ENCODE peak calls at places on chromosomes 11 and 22, in nine cellular contexts. Y is CD8-positive, alpha-beta T cell; U is cardiac muscle cell; L is tibial artery; M is A549; X is SJSA1; F is epithelial cell of esophagus; H is BJ; O is left lung. T is an unnamed sample.

GRCh38 chr11:266676-267439 is 11.3 kb upstream of the NLRP6 start:
- DNase-seq in L (peak; percentile 66), O (no peak), F (no peak), X (no peak), H (no peak), Y (no peak), M (peak; percentile 48), U (no peak), T (no peak)

GRCh38 chr22:24492391-24492790 is 2.7 kb upstream of the UPB1 start:
- DNase-seq in X (no peak), F (no peak), Y (no peak), M (no peak), U (no peak), O (no peak), H (no peak), L (no peak), T (no peak)

GRCh38 chr11:48170176-48170839 is 46.3 kb upstream of the OR4B1 start:
- DNase-seq in F (no peak), X (no peak), M (no peak), H (no peak), U (no peak), L (no peak), Y (no peak), O (no peak), T (no peak)

GRCh38 chr22:45597460-45598192 is 74.0 kb upstream of the ATXN10 start:
- DNase-seq in L (no peak), X (no peak), Y (no peak), F (no peak), O (peak; percentile 67), U (peak; percentile 66), H (no peak), M (peak; percentile 62), T (no peak)

GRCh38 chr11:102469196-102469821 is 16.7 kb upstream of the TMEM123 start:
- DNase-seq in H (peak; percentile 77), Y (no peak), F (no peak), L (no peak), X (no peak), O (no peak), M (no peak), U (peak; percentile 27), T (no peak)

GRCh38 chr11:693887-694562 is 997 bp downstream of the DEAF1 start:
- DNase-seq in X (no peak), O (peak; percentile 80), L (no peak), F (no peak), Y (no peak), U (no peak), M (no peak), H (no peak), T (peak; percentile 69)

GRCh38 chr11:81432333-81432732 is 1301.3 kb downstream of the FAM181B start:
- DNase-seq in M (no peak), L (no peak), O (no peak), F (peak; percentile 54), X (no peak), H (no peak), U (no peak), Y (no peak), T (no peak)

GRCh38 chr11:60251485-60252207 is 8.7 kb upstream of the MS4A4E start:
- DNase-seq in U (peak; percentile 56), H (no peak), F (peak; percentile 44), L (no peak), X (no peak), O (no peak), M (peak; percentile 16), Y (no peak), T (no peak)

GRCh38 chr11:79441159-79441875 is 487 bp upstream of the TENM4 start:
- DNase-seq in X (no peak), M (no peak), Y (no peak), F (no peak), O (no peak), L (no peak), H (no peak), U (no peak), T (no peak)

GRCh38 chr11:75816561-75817239 is 1.7 kb downstream of the UVRAG start:
- DNase-seq in U (no peak), Y (no peak), X (no peak), M (no peak), H (no peak), O (no peak), L (no peak), F (no peak), T (no peak)

GRCh38 chr11:17572359-17572690 is 25.3 kb downstream of the OTOG start:
- DNase-seq in Y (no peak), H (no peak), F (no peak), M (no peak), U (no peak), L (no peak), X (peak; percentile 33), O (no peak), T (peak; percentile 7)

GRCh38 chr11:112694813-112695212 is 266.4 kb upstream of the NCAM1 start:
- DNase-seq in L (no peak), H (no peak), O (no peak), Y (no peak), F (peak; percentile 57), X (no peak), U (no peak), M (peak; percentile 3), T (no peak)

GRCh38 chr11:47332791-47333525 is 19.5 kb downstream of the MYBPC3 start:
- DNase-seq in M (no peak), O (no peak), H (no peak), F (no peak), X (no peak), U (no peak), L (no peak), Y (no peak), T (no peak)

GRCh38 chr22:50173221-50173982 is 2.9 kb downstream of the PANX2 start:
- DNase-seq in H (no peak), O (peak; percentile 87), F (no peak), U (no peak), Y (no peak), L (no peak), X (no peak), M (no peak), T (peak; percentile 17)

GRCh38 chr11:134482128-134482527 is 70.1 kb upstream of the B3GAT1 start:
- DNase-seq in L (no peak), U (no peak), O (no peak), F (no peak), Y (no peak), H (no peak), M (no peak), X (no peak), T (no peak)

GRCh38 chr11:20250644-20251247 is 90.5 kb upstream of the DBX1 start:
- DNase-seq in F (no peak), X (no peak), U (no peak), L (no peak), Y (no peak), H (no peak), M (no peak), O (no peak), T (no peak)

GRCh38 chr11:123194308-123195181 is 503 bp downstream of the CLMP start:
- DNase-seq in X (peak; percentile 45), L (peak; percentile 67), H (no peak), M (no peak), F (peak; percentile 47), Y (no peak), U (peak; percentile 61), O (peak; percentile 78), T (peak; percentile 63)
- H3K4me3 ChIP-seq in X (peak overlapping the region; percentile 62), L (peak overlapping the region; percentile 54), H (peak overlapping the region; percentile 71), M (peak overlapping the region; percentile 81), F (peak overlapping the region; percentile 47), Y (peak overlapping the region; percentile 46), U (peak overlapping the region; percentile 19), O (peak overlapping the region; percentile 21), T (peak overlapping the region; percentile 23)

GRCh38 chr11:65316979-65317786 is 2.5 kb downstream of the CDC42EP2 start:
- DNase-seq in L (no peak), H (no peak), O (peak; percentile 69), U (no peak), M (peak; percentile 67), Y (no peak), F (peak; percentile 86), X (no peak), T (peak; percentile 45)
- H3K4me3 ChIP-seq in L (peak overlapping the region; percentile 2), H (peak overlapping the region; percentile 94), O (peak overlapping the region; percentile 97), U (no peak overlapping the region), M (peak overlapping the region; percentile 99), Y (no peak overlapping the region), F (peak overlapping the region; percentile 7), X (no peak overlapping the region), T (no peak overlapping the region)

DNA sequence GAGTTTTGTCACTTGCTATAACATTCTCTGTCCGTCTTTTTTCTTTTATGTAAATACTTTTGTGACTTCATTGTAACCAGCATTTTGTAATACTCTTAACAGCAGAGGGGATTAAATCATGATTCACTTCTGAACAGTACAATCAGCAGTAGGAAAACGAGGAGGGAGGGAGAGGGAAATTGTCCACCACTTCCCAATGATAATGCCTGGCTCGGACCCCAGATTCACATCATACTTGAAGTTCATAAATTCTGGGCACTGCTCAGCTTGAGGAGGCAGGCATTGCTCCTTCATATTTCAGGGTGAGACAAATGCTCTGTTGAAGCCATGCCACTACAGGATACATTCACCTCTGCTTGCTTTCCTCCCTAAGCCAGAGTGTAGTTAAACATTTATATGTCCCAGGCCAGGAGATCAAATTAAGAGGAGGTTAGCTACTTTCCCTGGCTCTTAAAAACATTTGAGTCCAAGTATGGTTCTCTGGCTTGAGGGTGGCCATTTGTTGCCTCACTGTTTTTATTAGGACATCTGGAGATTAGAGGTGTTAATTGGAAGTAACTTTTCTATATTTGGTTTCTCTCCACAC is 129.0 kb upstream of the LDLRAD3 start:
- DNase-seq in H (no peak), O (no peak), U (no peak), Y (no peak), L (no peak), F (peak; percentile 23), M (no peak), X (no peak), T (no peak)
- H3K4me3 ChIP-seq in H (no peak overlapping the region), O (no peak overlapping the region), U (no peak overlapping the region), Y (no peak overlapping the region), L (no peak overlapping the region), F (no peak overlapping the region), M (no peak overlapping the region), X (no peak overlapping the region), T (no peak overlapping the region)

GRCh38 chr22:27795053-27795452 is 6.5 kb downstream of the MN1 start:
- DNase-seq in Y (no peak), M (no peak), O (no peak), F (no peak), U (peak; percentile 51), X (no peak), H (no peak), L (no peak), T (no peak)
- H3K4me3 ChIP-seq in Y (no peak overlapping the region), M (no peak overlapping the region), O (no peak overlapping the region), F (peak overlapping the region; percentile 42), U (peak overlapping the region; percentile 77), X (no peak overlapping the region), H (no peak overlapping the region), L (peak overlapping the region; percentile 86), T (no peak overlapping the region)

GRCh38 chr22:37175414-37176144 is 12.5 kb downstream of the C1QTNF6 start:
- DNase-seq in Y (no peak), H (no peak), L (peak; percentile 61), M (no peak), F (no peak), U (no peak), X (no peak), O (peak; percentile 47), T (no peak)
- H3K4me3 ChIP-seq in Y (no peak overlapping the region), H (no peak overlapping the region), L (no peak overlapping the region), M (no peak overlapping the region), F (no peak overlapping the region), U (no peak overlapping the region), X (no peak overlapping the region), O (no peak overlapping the region), T (no peak overlapping the region)

GRCh38 chr11:85717360-85717927 is 31.4 kb upstream of the CCDC89 start:
- DNase-seq in X (no peak), L (no peak), F (no peak), H (no peak), U (no peak), Y (no peak), M (no peak), O (no peak), T (no peak)
- H3K4me3 ChIP-seq in X (no peak overlapping the region), L (no peak overlapping the region), F (no peak overlapping the region), H (peak overlapping the region; percentile 48), U (no peak overlapping the region), Y (no peak overlapping the region), M (no peak overlapping the region), O (no peak overlapping the region), T (no peak overlapping the region)